ENCODE peak calls at places on chromosomes 5 and 9, in ten cellular contexts. L is heart right ventricle; U is psoas muscle; G is HAP-1; W is CD8-positive, alpha-beta T cell; D is GM23248; K is GM23338; X is uterus; Y is hepatocyte; S is prostate gland. R is an unnamed sample. For H3K27me3, the result is how much of the 10 kb centered on the place peaks cover.

GRCh38 chr9:138105561-138106505 is 228.3 kb downstream of the CACNA1B start:
- DNase-seq in S (peak), G (no peak), L (no peak), U (no peak), D (no peak), W (no peak), Y (no peak), K (no peak), X (no peak), R (no peak)

GRCh38 chr5:65927497-65928340 is 1.3 kb downstream of the ERBIN start:
- DNase-seq in X (no peak), K (peak), U (no peak), G (peak), Y (peak), S (peak), D (peak), W (peak), L (no peak), R (no peak)

GRCh38 chr9:124617477-124618141 is 110.4 kb upstream of the NR5A1 start:
- DNase-seq in W (peak), Y (peak), S (peak), U (peak), L (peak), X (peak), G (peak), K (peak), D (peak), R (peak)

GRCh38 chr9:127981559-127982121 is 851 bp upstream of the EEIG1 start:
- DNase-seq in W (no peak), X (no peak), S (no peak), Y (peak), U (no peak), G (no peak), L (no peak), D (no peak), K (no peak), R (no peak)

GRCh38 chr5:85017271-85017670 is 632.6 kb upstream of the EDIL3 start:
- DNase-seq in Y (no peak), S (no peak), K (no peak), D (no peak), W (no peak), G (no peak), X (no peak), L (no peak), U (no peak), R (no peak)

GRCh38 chr5:103849934-103850333 is 287.3 kb upstream of the NUDT12 start:
- DNase-seq in Y (no peak), G (no peak), W (no peak), D (peak), L (no peak), S (no peak), U (no peak), X (no peak), K (no peak), R (no peak)

GRCh38 chr5:108749130-108749861 is 1.6 kb downstream of the FER start:
- DNase-seq in Y (peak), W (peak), X (peak), K (peak), U (no peak), D (peak), L (no peak), G (no peak), S (peak), R (no peak)

GRCh38 chr9:31848505-31849285 is 535.7 kb upstream of the ACO1 start:
- DNase-seq in Y (no peak), L (no peak), G (no peak), K (peak), U (no peak), D (no peak), W (no peak), X (no peak), S (no peak), R (no peak)

GRCh38 chr9:84139296-84140100 is 158.9 kb downstream of the RMI1 start:
- DNase-seq in D (peak), W (no peak), K (no peak), S (peak), L (no peak), U (no peak), G (peak), X (peak), Y (peak), R (no peak)

GRCh38 chr5:17186271-17186670 is 31.2 kb upstream of the BASP1 start:
- DNase-seq in G (no peak), W (no peak), X (no peak), L (no peak), D (peak), K (no peak), S (no peak), Y (no peak), U (no peak), R (no peak)

GRCh38 chr9:297104-297794 is 82.6 kb downstream of the DOCK8 start:
- DNase-seq in X (no peak), U (peak), K (no peak), W (no peak), D (peak), S (peak), G (no peak), Y (peak), L (peak), R (no peak)

GRCh38 chr5:154403234-154403633 is 42.6 kb upstream of the SAP30L start:
- DNase-seq in K (no peak), G (no peak), W (no peak), Y (no peak), L (no peak), S (no peak), U (no peak), D (peak), X (no peak), R (no peak)

GRCh38 chr9:3768286-3768685 is 242.5 kb upstream of the RFX3 start:
- DNase-seq in D (peak), K (no peak), X (no peak), W (no peak), S (no peak), L (no peak), U (no peak), G (no peak), Y (no peak), R (no peak)

GRCh38 chr5:52989025-52989780 is at the start of gene ITGA2:
- DNase-seq in U (peak), X (peak), S (peak), W (no peak), G (peak), Y (peak), K (peak), D (peak), L (peak), R (peak)

GRCh38 chr9:72565535-72565934 is 44.1 kb downstream of the TMC1 start:
- DNase-seq in W (no peak), L (no peak), G (no peak), X (no peak), S (no peak), D (no peak), Y (no peak), K (no peak), U (no peak), R (no peak)

GRCh38 chr9:127154390-127155191 is 32.2 kb upstream of the ANGPTL2 start:
- DNase-seq in U (peak), D (peak), X (peak), W (no peak), L (peak), G (no peak), K (no peak), Y (no peak), S (no peak), R (peak)

GRCh38 chr9:92654481-92655301 is 15.2 kb downstream of the IPPK start:
- DNase-seq in G (no peak), X (no peak), S (peak), U (peak), K (no peak), W (no peak), L (no peak), Y (no peak), D (peak), R (peak)

GRCh38 chr9:126499005-126499910 is 114.5 kb upstream of the LMX1B start:
- DNase-seq in U (no peak), D (peak), G (peak), S (no peak), W (peak), L (no peak), X (peak), K (peak), Y (peak), R (no peak)

GRCh38 chr5:167050568-167051214 is 1240.8 kb upstream of the WWC1 start:
- DNase-seq in W (no peak), X (no peak), U (no peak), G (peak), L (no peak), S (no peak), Y (no peak), K (peak), D (no peak), R (no peak)

GRCh38 chr5:5340206-5340729 is 82.2 kb upstream of the ICE1 start:
- DNase-seq in S (no peak), K (peak), D (peak), L (peak), X (peak), U (peak), Y (peak), W (no peak), G (no peak), R (no peak)

GRCh38 chr5:14660836-14661235 is 3.7 kb upstream of the OTULIN start:
- DNase-seq in S (no peak), G (no peak), D (no peak), U (no peak), X (no peak), L (no peak), K (no peak), Y (no peak), W (no peak), R (no peak)

GRCh38 chr5:138655530-138656245 is 80.5 kb upstream of the HSPA9 start:
- DNase-seq in X (peak), K (no peak), S (no peak), Y (no peak), W (no peak), G (no peak), U (no peak), D (no peak), L (no peak), R (no peak)

GRCh38 chr9:38423939-38424843 is at the start of gene IGFBPL1:
- DNase-seq in U (no peak), D (peak), K (peak), S (no peak), L (no peak), G (peak), W (no peak), X (no peak), Y (peak), R (peak)

GRCh38 chr9:88370346-88370745 is 17.9 kb upstream of the SPIN1 start:
- DNase-seq in G (peak), U (no peak), X (no peak), Y (no peak), D (no peak), K (no peak), S (no peak), W (no peak), L (no peak), R (no peak)

GRCh38 chr5:168088415-168089165 is 202.9 kb upstream of the WWC1 start:
- DNase-seq in L (no peak), X (no peak), Y (no peak), W (no peak), U (no peak), S (no peak), G (no peak), D (no peak), K (no peak), R (no peak)

GRCh38 chr5:124742983-124743533 is 3.4 kb downstream of the ZNF608 start:
- DNase-seq in W (no peak), X (peak), K (no peak), Y (peak), D (peak), L (no peak), U (peak), S (peak), G (peak), R (peak)

GRCh38 chr5:83567741-83568530 is 96.4 kb downstream of the VCAN start:
- DNase-seq in U (no peak), G (no peak), W (no peak), D (peak), K (no peak), S (no peak), Y (no peak), L (no peak), X (no peak), R (no peak)

GRCh38 chr5:33928283-33928682 is 7.9 kb upstream of the RXFP3 start:
- DNase-seq in S (no peak), K (no peak), W (no peak), D (no peak), U (no peak), L (no peak), G (no peak), Y (no peak), X (no peak), R (no peak)

GRCh38 chr5:97164846-97165245 is 18.2 kb downstream of the RIOK2 start:
- DNase-seq in L (no peak), X (no peak), G (no peak), S (no peak), W (no peak), K (no peak), Y (no peak), U (no peak), D (peak), R (no peak)

GRCh38 chr9:111120526-111120925 is 82.3 kb upstream of the LPAR1 start:
- DNase-seq in X (no peak), L (no peak), U (no peak), D (no peak), S (no peak), Y (no peak), K (no peak), G (no peak), W (no peak), R (no peak)

GRCh38 chr5:89236900-89237299 is 353.9 kb upstream of the MEF2C start:
- DNase-seq in U (no peak), S (no peak), X (no peak), G (no peak), Y (no peak), K (no peak), L (no peak), W (no peak), D (no peak), R (no peak)

GRCh38 chr5:53067641-53068040 is 41.9 kb downstream of the MOCS2 start:
- DNase-seq in K (no peak), G (no peak), X (no peak), S (no peak), U (no peak), W (no peak), D (peak), Y (no peak), L (no peak), R (no peak)

GRCh38 chr9:23700359-23700758 is 125.7 kb downstream of the ELAVL2 start:
- DNase-seq in G (no peak), S (no peak), K (no peak), U (no peak), L (no peak), Y (no peak), W (no peak), X (no peak), D (no peak), R (no peak)

GRCh38 chr5:127216906-127217675 is 73.5 kb upstream of the MEGF10 start:
- DNase-seq in L (no peak), X (no peak), G (no peak), K (peak), Y (no peak), S (no peak), U (no peak), D (no peak), W (no peak), R (no peak)

GRCh38 chr9:126607731-126608130 is 6.0 kb upstream of the LMX1B start:
- DNase-seq in K (no peak), U (no peak), W (no peak), Y (no peak), D (no peak), X (no peak), G (no peak), L (no peak), S (no peak), R (no peak)

GRCh38 chr5:86461169-86461956 is 156.4 kb upstream of the COX7C start:
- DNase-seq in G (no peak), D (no peak), S (no peak), X (no peak), K (no peak), Y (peak), W (no peak), L (no peak), U (no peak), R (no peak)

GRCh38 chr9:10613413-10613812 is 611 bp upstream of the PTPRD start:
- DNase-seq in U (no peak), S (no peak), X (no peak), K (peak), Y (peak), W (no peak), G (no peak), L (no peak), D (no peak), R (no peak)
- H3K27me3 ChIP-seq in U (under half), S (under half), X (under half), K (under half), Y (under half), W (under half), G (under half), L (half or more), D (half or more), R (under half)

GRCh38 chr5:172579403-172579990 is 61.6 kb upstream of the NEURL1B start:
- DNase-seq in D (no peak), X (no peak), Y (no peak), S (no peak), K (no peak), G (no peak), W (no peak), U (no peak), L (no peak), R (no peak)
- H3K27me3 ChIP-seq in D (half or more), X (under half), Y (under half), S (under half), K (under half), G (under half), W (under half), U (under half), L (under half), R (under half)

GRCh38 chr9:89674667-89675402 is 70.0 kb downstream of the GADD45G start:
- DNase-seq in G (peak), D (peak), X (no peak), S (no peak), K (peak), L (no peak), W (no peak), U (peak), Y (peak), R (no peak)
- H3K27me3 ChIP-seq in G (under half), D (under half), X (under half), S (under half), K (under half), L (under half), W (under half), U (under half), Y (under half), R (under half)

GRCh38 chr5:135545115-135545514 is 9.4 kb upstream of the NEUROG1 start:
- DNase-seq in K (peak), W (no peak), Y (no peak), L (no peak), D (no peak), S (no peak), X (no peak), G (no peak), U (no peak), R (no peak)
- H3K27me3 ChIP-seq in K (half or more), W (under half), Y (half or more), L (half or more), D (half or more), S (under half), X (under half), G (under half), U (under half), R (under half)

DNA sequence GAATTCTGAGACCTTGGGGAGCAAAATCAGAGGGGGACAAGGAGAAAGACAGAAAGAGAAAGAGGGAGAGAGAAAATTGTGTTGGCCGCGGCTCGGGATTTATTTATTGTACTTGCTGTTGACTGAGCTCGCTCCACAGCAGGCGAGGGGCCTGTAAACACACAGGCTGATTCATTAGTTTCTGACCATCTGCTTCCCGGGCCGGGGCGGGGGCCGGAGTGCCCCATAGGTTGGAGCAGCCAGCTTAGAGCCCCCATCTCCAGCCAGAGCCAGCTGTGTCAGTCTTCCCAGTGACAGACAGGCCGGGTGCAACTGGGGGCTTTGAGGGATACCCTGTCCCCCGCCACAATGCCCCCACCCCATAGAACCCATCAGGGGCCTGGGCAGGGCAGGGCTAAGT is 30.9 kb downstream of the NTNG2 start:
- DNase-seq in U (no peak), S (no peak), K (no peak), Y (no peak), G (no peak), D (no peak), W (no peak), X (no peak), L (no peak), R (no peak)
- H3K27me3 ChIP-seq in U (under half), S (under half), K (under half), Y (under half), G (under half), D (under half), W (under half), X (under half), L (under half), R (under half)

GRCh38 chr5:174731214-174732039 is 7.0 kb downstream of the MSX2 start:
- DNase-seq in G (no peak), U (no peak), D (no peak), S (no peak), W (no peak), X (no peak), K (peak), L (no peak), Y (no peak), R (no peak)
- H3K27me3 ChIP-seq in G (under half), U (under half), D (under half), S (under half), W (under half), X (under half), K (half or more), L (half or more), Y (under half), R (under half)

GRCh38 chr5:135037519-135038201 is 3.6 kb upstream of the PITX1 start:
- DNase-seq in X (no peak), D (no peak), L (no peak), W (no peak), S (no peak), G (no peak), Y (no peak), K (no peak), U (no peak), R (no peak)

GRCh38 chr5:135039526-135040296 is 5.7 kb upstream of the PITX1 start:
- DNase-seq in G (no peak), K (peak), L (no peak), S (no peak), D (no peak), W (no peak), X (no peak), U (no peak), Y (peak), R (no peak)

GRCh38 chr5:135038202-135038828 is 4.3 kb upstream of the PITX1 start:
- DNase-seq in L (no peak), S (no peak), G (no peak), U (no peak), W (no peak), K (peak), D (no peak), X (no peak), Y (no peak), R (no peak)

GRCh38 chr5:135040331-135041144 is 6.5 kb upstream of the PITX1 start:
- DNase-seq in L (no peak), K (peak), U (no peak), D (peak), Y (no peak), G (no peak), X (no peak), S (no peak), W (no peak), R (no peak)

GRCh38 chr5:135038829-135039525 is 4.9 kb upstream of the PITX1 start:
- DNase-seq in L (no peak), D (peak), K (peak), S (no peak), X (no peak), U (no peak), Y (no peak), W (no peak), G (no peak), R (no peak)
- H3K27me3 ChIP-seq in L (half or more), D (half or more), K (half or more), S (under half), X (under half), U (under half), Y (half or more), W (half or more), G (under half), R (under half)

GRCh38 chr5:1007221-1007680 is 1.4 kb upstream of the NKD2 start:
- DNase-seq in S (no peak), W (no peak), X (no peak), G (peak), U (no peak), K (peak), D (no peak), Y (no peak), L (no peak), R (peak)
- H3K27me3 ChIP-seq in S (under half), W (under half), X (under half), G (under half), U (under half), K (half or more), D (half or more), Y (under half), L (under half), R (under half)

GRCh38 chr9:22143799-22144198 is 134.7 kb upstream of the CDKN2B start:
- DNase-seq in Y (no peak), U (no peak), W (no peak), L (no peak), K (no peak), D (no peak), S (no peak), G (no peak), X (no peak), R (no peak)
- H3K27me3 ChIP-seq in Y (under half), U (under half), W (under half), L (under half), K (under half), D (under half), S (under half), G (under half), X (under half), R (under half)

GRCh38 chr5:100901851-100902341 is 1.2 kb downstream of the ST8SIA4 start:
- DNase-seq in Y (peak), X (peak), D (peak), L (no peak), S (no peak), U (no peak), W (peak), G (no peak), K (peak), R (peak)
- H3K27me3 ChIP-seq in Y (under half), X (under half), D (half or more), L (under half), S (under half), U (under half), W (under half), G (under half), K (half or more), R (under half)